ENCODE peak calls at places on chromosome 10, in ten cellular contexts. I, J, E, Y, D, A, C, V, O and H are unnamed samples.

GRCh38 chr10:88986549-88987242 is 3.9 kb upstream of the FAS start:
- DNase-seq in J (no peak), E (no peak), I (no peak), O (peak; percentile 61), Y (peak; percentile 45), V (no peak), D (no peak), A (peak; percentile 13), C (no peak), H (peak; percentile 27)

GRCh38 chr10:7410800-7411670 is at the start of gene SFMBT2:
- DNase-seq in V (peak; percentile 58), Y (peak; percentile 92), J (no peak), A (peak; percentile 54), D (no peak), C (peak; percentile 61), O (peak; percentile 50), E (peak; percentile 49), I (peak; percentile 50), H (peak; percentile 64)

GRCh38 chr10:6973904-6974303 is 393.8 kb upstream of the PRKCQ start:
- DNase-seq in Y (no peak), I (no peak), J (no peak), A (no peak), D (no peak), C (no peak), V (no peak), E (no peak), O (no peak), H (no peak)

GRCh38 chr10:113920819-113921345 is 66.4 kb downstream of the NHLRC2 start:
- DNase-seq in A (no peak), I (no peak), C (no peak), E (no peak), Y (no peak), O (no peak), V (no peak), D (no peak), J (no peak), H (no peak)

GRCh38 chr10:80161321-80162084 is 29.0 kb downstream of the PLAC9 start:
- DNase-seq in J (no peak), C (no peak), E (no peak), V (no peak), I (no peak), D (no peak), Y (peak; percentile 50), A (peak; percentile 13), O (no peak), H (peak; percentile 30)

GRCh38 chr10:119049361-119049760 is 19.8 kb downstream of the NANOS1 start:
- DNase-seq in C (no peak), J (no peak), D (no peak), E (no peak), A (no peak), O (no peak), Y (no peak), I (no peak), V (no peak), H (no peak)

GRCh38 chr10:76303682-76304316 is 872.4 kb downstream of the LRMDA start:
- DNase-seq in V (peak; percentile 12), J (no peak), A (peak; percentile 66), D (peak; percentile 54), C (no peak), E (peak; percentile 71), O (peak; percentile 81), Y (peak; percentile 70), I (peak; percentile 78), H (peak; percentile 74)

GRCh38 chr10:98402513-98402912 is 12.5 kb downstream of the PYROXD2 start:
- DNase-seq in A (no peak), O (no peak), Y (no peak), V (no peak), I (no peak), C (no peak), J (no peak), E (no peak), D (no peak), H (no peak)

GRCh38 chr10:95225136-95225535 is 31.1 kb downstream of the ACSM6 start:
- DNase-seq in A (no peak), V (no peak), O (no peak), Y (no peak), D (no peak), J (peak; percentile 74), E (no peak), C (no peak), I (no peak), H (no peak)

GRCh38 chr10:77554996-77555397 is 82.6 kb downstream of the KCNMA1 start:
- DNase-seq in V (no peak), O (no peak), Y (no peak), D (no peak), A (no peak), C (no peak), E (no peak), I (peak; percentile 58), J (no peak), H (no peak)

GRCh38 chr10:114631678-114632417 is 26.2 kb downstream of the ABLIM1 start:
- DNase-seq in C (no peak), I (peak; percentile 37), A (peak; percentile 9), E (peak; percentile 62), J (peak; percentile 50), D (no peak), Y (peak; percentile 87), V (no peak), O (peak; percentile 31), H (peak; percentile 62)